ENCODE peak calls at places on chromosomes 12 and 14, in ten cellular contexts. S is IMR-90, Z is A549, J is ovary, I is heart left ventricle, G is HCT116, H is HepG2, Q is esophagus squamous epithelium, T is suprapubic skin, Y is transverse colon. V is an unnamed sample.

GRCh38 chr14:61601923-61602732 is 93.2 kb upstream of the HIF1A start:
- DNase-seq in S (no peak), Y (no peak), J (no peak), H (no peak), G (no peak), T (no peak), I (no peak), Z (no peak), Q (no peak), V (no peak)

GRCh38 chr12:86697916-86698315 is 441.7 kb upstream of the MGAT4C start:
- DNase-seq in J (no peak), T (no peak), Q (no peak), H (no peak), I (no peak), S (no peak), Z (no peak), Y (no peak), G (no peak), V (no peak)

GRCh38 chr12:106030210-106031175 is 108.3 kb downstream of the NUAK1 start:
- DNase-seq in T (no peak), G (no peak), Y (no peak), Z (peak), H (no peak), J (no peak), S (peak), Q (no peak), I (no peak), V (no peak)

GRCh38 chr14:80977103-80977728 is 21.8 kb downstream of the TSHR start:
- DNase-seq in Q (no peak), S (no peak), H (no peak), Y (no peak), T (no peak), Z (no peak), J (no peak), G (no peak), I (no peak), V (no peak)

GRCh38 chr14:102930138-102930752 is 7.8 kb downstream of the AMN start:
- DNase-seq in I (peak), G (no peak), H (no peak), Q (no peak), S (no peak), T (no peak), Z (no peak), J (no peak), Y (peak), V (no peak)

GRCh38 chr12:38772427-38772826 is 133.0 kb downstream of the CPNE8 start:
- DNase-seq in Q (no peak), Y (no peak), S (no peak), G (no peak), H (no peak), Z (no peak), J (no peak), I (no peak), T (no peak), V (no peak)

GRCh38 chr12:85468356-85469157 is 188.5 kb downstream of the ALX1 start:
- DNase-seq in I (no peak), G (peak), Y (peak), Q (no peak), S (peak), Z (peak), T (no peak), J (peak), H (peak), V (no peak)

GRCh38 chr12:96434107-96434506 is 33.9 kb upstream of the CDK17 start:
- DNase-seq in Q (no peak), J (no peak), I (no peak), Z (no peak), Y (peak), H (no peak), G (no peak), T (no peak), S (peak), V (no peak)

GRCh38 chr12:106655577-106655976 is 72.8 kb downstream of the RFX4 start:
- DNase-seq in Y (no peak), Q (no peak), Z (no peak), G (no peak), I (no peak), H (no peak), J (no peak), T (no peak), S (no peak), V (no peak)

GRCh38 chr12:76274699-76275098 is 73.5 kb downstream of the BBS10 start:
- DNase-seq in H (no peak), S (peak), I (no peak), T (no peak), Z (no peak), J (no peak), G (no peak), Y (no peak), Q (no peak), V (no peak)

GRCh38 chr12:19130224-19131019 is 889 bp downstream of the PLEKHA5 start:
- DNase-seq in T (peak), J (peak), S (no peak), G (no peak), Q (no peak), Y (peak), H (no peak), Z (peak), I (peak), V (peak)

GRCh38 chr12:6113691-6114475 is 10.6 kb downstream of the VWF start:
- DNase-seq in H (no peak), G (no peak), T (no peak), I (no peak), J (no peak), Q (no peak), Y (no peak), Z (no peak), S (no peak), V (no peak)

GRCh38 chr14:80587096-80587724 is 354.3 kb downstream of the CEP128 start:
- DNase-seq in J (no peak), H (peak), I (no peak), S (peak), T (no peak), Y (no peak), Z (no peak), Q (no peak), G (peak), V (no peak)

GRCh38 chr14:73457050-73457934 is 1.1 kb downstream of the NUMB start:
- DNase-seq in Y (no peak), S (peak), Q (no peak), G (no peak), T (peak), J (no peak), I (peak), Z (no peak), H (no peak), V (peak)

GRCh38 chr12:105355752-105356151 is 25.3 kb downstream of the C12orf75 start:
- DNase-seq in Y (no peak), Z (no peak), I (no peak), J (no peak), T (no peak), H (peak), Q (no peak), G (peak), S (peak), V (no peak)

GRCh38 chr14:75976838-75977237 is 5.0 kb downstream of the TGFB3 start:
- DNase-seq in H (no peak), Z (no peak), Q (no peak), S (no peak), I (no peak), Y (no peak), J (no peak), T (no peak), G (no peak), V (no peak)

GRCh38 chr14:63174760-63175191 is 29.5 kb upstream of the RHOJ start:
- DNase-seq in Q (no peak), Y (no peak), J (no peak), H (peak), T (no peak), G (peak), Z (peak), I (no peak), S (peak), V (no peak)

GRCh38 chr12:57592551-57593165 is 1.7 kb downstream of the PIP4K2C start:
- DNase-seq in Z (no peak), Q (no peak), J (no peak), G (no peak), H (no peak), T (no peak), I (no peak), S (peak), Y (no peak), V (no peak)

GRCh38 chr12:27177716-27178115 is 66.4 kb upstream of the STK38L start:
- DNase-seq in S (peak), I (no peak), T (no peak), Y (no peak), H (no peak), Z (no peak), Q (no peak), G (no peak), J (no peak), V (no peak)

GRCh38 chr14:90554341-90554740 is 157.5 kb downstream of the CALM1 start:
- DNase-seq in Q (no peak), H (no peak), I (peak), Y (no peak), J (no peak), S (no peak), T (no peak), G (no peak), Z (no peak), V (peak)

GRCh38 chr14:53894456-53894855 is 62.2 kb downstream of the BMP4 start:
- DNase-seq in J (no peak), G (no peak), Q (no peak), S (peak), T (no peak), Z (no peak), I (no peak), H (no peak), Y (no peak), V (no peak)

GRCh38 chr12:132373967-132374820 is 44.8 kb upstream of the GALNT9 start:
- DNase-seq in Z (no peak), T (peak), Y (no peak), I (peak), S (no peak), H (no peak), G (no peak), J (no peak), Q (no peak), V (peak)

GRCh38 chr14:100538566-100539318 is 48.5 kb downstream of the BEGAIN start:
- DNase-seq in I (peak), J (peak), Z (no peak), T (peak), G (no peak), Q (no peak), S (no peak), H (no peak), Y (peak), V (peak)

GRCh38 chr12:132259364-132259871 is 70.0 kb downstream of the GALNT9 start:
- DNase-seq in Z (no peak), S (no peak), H (no peak), Y (no peak), Q (no peak), G (no peak), T (no peak), J (no peak), I (no peak), V (no peak)

GRCh38 chr14:24978862-24979724 is 70.9 kb downstream of the STXBP6 start:
- DNase-seq in Y (no peak), G (no peak), J (no peak), S (peak), I (no peak), T (no peak), Q (no peak), H (peak), Z (no peak), V (no peak)

GRCh38 chr12:115383668-115384067 is 699.7 kb upstream of the TBX3 start:
- DNase-seq in T (peak), Q (no peak), Z (no peak), I (peak), H (no peak), Y (no peak), G (no peak), S (peak), J (no peak), V (no peak)

GRCh38 chr12:115398311-115398781 is 714.4 kb upstream of the TBX3 start:
- DNase-seq in S (no peak), I (no peak), Q (no peak), J (no peak), H (peak), G (no peak), T (no peak), Z (peak), Y (peak), V (no peak)

GRCh38 chr12:96248532-96248931 is 54.4 kb downstream of the ELK3 start:
- DNase-seq in Q (no peak), Z (no peak), T (no peak), H (no peak), G (no peak), J (no peak), Y (no peak), I (no peak), S (no peak), V (peak)

GRCh38 chr12:70052931-70053497 is 190.2 kb upstream of the CNOT2 start:
- DNase-seq in S (peak), Y (peak), H (peak), T (no peak), J (no peak), Z (peak), I (peak), Q (no peak), G (peak), V (no peak)

GRCh38 chr12:91400249-91400648 is 217.6 kb upstream of the DCN start:
- DNase-seq in Y (no peak), I (no peak), J (no peak), H (no peak), G (no peak), T (no peak), S (no peak), Q (no peak), Z (no peak), V (no peak)

GRCh38 chr12:109463776-109464175 is 13.3 kb downstream of the KCTD10 start:
- DNase-seq in I (no peak), Q (no peak), S (no peak), G (no peak), Y (no peak), H (no peak), Z (no peak), J (no peak), T (no peak), V (no peak)

GRCh38 chr14:68181395-68182326 is 362.1 kb downstream of the RAD51B start:
- DNase-seq in G (peak), H (peak), J (no peak), Z (no peak), Y (no peak), T (no peak), Q (no peak), S (peak), I (no peak), V (no peak)

GRCh38 chr12:63400746-63401145 is 249.7 kb upstream of the AVPR1A start:
- DNase-seq in Z (no peak), H (peak), Y (no peak), J (no peak), T (no peak), I (no peak), S (peak), Q (no peak), G (no peak), V (no peak)

GRCh38 chr12:132140918-132141841 is 2.9 kb downstream of the DDX51 start:
- DNase-seq in T (no peak), Q (no peak), Z (no peak), I (no peak), S (no peak), Y (no peak), J (peak), H (no peak), G (no peak), V (peak)

GRCh38 chr14:43803076-43803689 is 703.9 kb downstream of the FSCB start:
- DNase-seq in S (no peak), Y (no peak), Q (no peak), Z (no peak), H (no peak), J (no peak), I (no peak), G (no peak), T (no peak), V (no peak)

GRCh38 chr12:107537464-107538119 is 148.0 kb upstream of the PWP1 start:
- DNase-seq in Y (no peak), Q (no peak), G (no peak), I (no peak), S (no peak), Z (no peak), J (no peak), H (no peak), T (no peak), V (no peak)

GRCh38 chr14:92659765-92660561 is 88.5 kb downstream of the LGMN start:
- DNase-seq in I (peak), H (no peak), Q (no peak), S (no peak), Z (no peak), G (no peak), T (peak), Y (peak), J (no peak), V (no peak)

GRCh38 chr12:4121506-4122020 is 152.0 kb upstream of the CCND2 start:
- DNase-seq in Y (no peak), G (no peak), H (no peak), Q (no peak), Z (no peak), S (no peak), T (no peak), I (no peak), J (no peak), V (no peak)

GRCh38 chr12:45205165-45205825 is 10.6 kb upstream of the ANO6 start:
- DNase-seq in H (no peak), G (no peak), I (no peak), J (no peak), S (no peak), Q (no peak), T (no peak), Y (no peak), Z (no peak), V (no peak)
- H3K4me3 ChIP-seq in H (no peak), G (no peak), I (no peak), J (no peak), S (no peak), Q (no peak), T (no peak), Y (no peak), Z (no peak), V (no peak)

DNA sequence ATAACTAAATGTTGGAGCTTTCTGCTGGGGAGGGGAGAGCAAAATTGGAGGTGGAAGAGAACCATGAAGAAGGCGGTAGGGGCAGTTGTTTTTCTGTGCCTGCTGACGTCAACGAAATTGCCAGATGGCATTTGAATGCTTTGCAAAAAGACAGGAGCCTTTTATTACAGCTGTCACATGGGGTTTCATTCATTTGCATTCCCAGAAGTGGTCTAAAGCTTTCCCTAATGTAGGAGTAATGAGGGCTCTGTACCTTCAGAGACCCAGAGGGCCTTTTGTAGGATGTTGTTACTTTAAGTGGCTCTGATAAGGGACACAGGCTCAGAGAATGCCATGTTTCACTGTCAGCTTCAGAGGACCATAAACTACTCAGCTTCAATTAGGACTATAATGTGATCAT is 107.1 kb upstream of the SLCO1C1 start:
- DNase-seq in Y (no peak), S (no peak), G (no peak), I (peak), Q (no peak), T (no peak), J (no peak), Z (no peak), H (no peak), V (no peak)
- H3K27ac ChIP-seq in Y (no peak), S (no peak), G (no peak), I (peak), Q (no peak), T (no peak), J (no peak), Z (peak), H (no peak), V (no peak)

GRCh38 chr14:35401853-35402252 is 2.7 kb downstream of the NFKBIA start:
- DNase-seq in Y (no peak), T (no peak), H (no peak), J (peak), I (peak), S (peak), Z (no peak), G (no peak), Q (no peak), V (no peak)
- TF ChIP-seq POLR2A in Y (no peak), T (no peak), H (no peak), J (no peak), I (no peak), S (peak), Z (no peak), G (no peak), Q (no peak), V (peak)

GRCh38 chr14:39179042-39179441 is 4.0 kb downstream of the PNN start:
- DNase-seq in I (no peak), S (no peak), J (no peak), T (no peak), G (no peak), H (no peak), Z (no peak), Q (no peak), Y (no peak), V (no peak)

GRCh38 chr14:39176263-39177167 is 1.5 kb downstream of the PNN start:
- DNase-seq in Y (no peak), H (no peak), J (no peak), I (no peak), G (no peak), Z (no peak), S (no peak), Q (no peak), T (no peak), V (no peak)

GRCh38 chr14:39175445-39176262 is 600 bp downstream of the PNN start:
- DNase-seq in T (no peak), I (no peak), Z (peak), S (peak), H (peak), G (no peak), Y (no peak), J (no peak), Q (no peak), V (peak)

GRCh38 chr14:39174560-39175444 is at the start of gene PNN:
- DNase-seq in H (peak), G (peak), Y (peak), Q (peak), T (peak), J (peak), Z (peak), I (peak), S (peak), V (peak)

DNA sequence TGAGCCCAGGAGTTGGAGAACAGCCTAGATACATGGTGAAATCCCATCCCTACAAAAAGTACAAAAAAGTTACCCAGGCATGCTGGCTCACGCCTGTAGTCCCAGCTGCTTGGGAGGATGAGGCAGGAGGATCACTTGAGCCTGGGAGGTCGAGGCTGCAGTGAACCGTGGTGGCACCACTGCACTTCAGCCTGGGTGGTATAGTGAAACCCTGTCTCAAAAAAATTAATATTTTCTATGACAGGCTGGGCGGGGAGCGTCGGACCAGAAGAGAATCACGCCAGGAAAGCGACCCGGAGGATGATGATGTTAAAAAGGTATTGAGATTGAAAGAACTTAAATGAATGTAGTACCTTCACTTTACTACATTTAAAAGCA is 2.1 kb downstream of the PNN start:
- DNase-seq in G (no peak), J (no peak), T (no peak), S (no peak), Q (no peak), Y (no peak), I (no peak), Z (no peak), H (no peak), V (no peak)
- H3K4me3 ChIP-seq in G (no peak), J (no peak), T (no peak), S (no peak), Q (no peak), Y (no peak), I (no peak), Z (peak), H (peak), V (no peak)

DNA sequence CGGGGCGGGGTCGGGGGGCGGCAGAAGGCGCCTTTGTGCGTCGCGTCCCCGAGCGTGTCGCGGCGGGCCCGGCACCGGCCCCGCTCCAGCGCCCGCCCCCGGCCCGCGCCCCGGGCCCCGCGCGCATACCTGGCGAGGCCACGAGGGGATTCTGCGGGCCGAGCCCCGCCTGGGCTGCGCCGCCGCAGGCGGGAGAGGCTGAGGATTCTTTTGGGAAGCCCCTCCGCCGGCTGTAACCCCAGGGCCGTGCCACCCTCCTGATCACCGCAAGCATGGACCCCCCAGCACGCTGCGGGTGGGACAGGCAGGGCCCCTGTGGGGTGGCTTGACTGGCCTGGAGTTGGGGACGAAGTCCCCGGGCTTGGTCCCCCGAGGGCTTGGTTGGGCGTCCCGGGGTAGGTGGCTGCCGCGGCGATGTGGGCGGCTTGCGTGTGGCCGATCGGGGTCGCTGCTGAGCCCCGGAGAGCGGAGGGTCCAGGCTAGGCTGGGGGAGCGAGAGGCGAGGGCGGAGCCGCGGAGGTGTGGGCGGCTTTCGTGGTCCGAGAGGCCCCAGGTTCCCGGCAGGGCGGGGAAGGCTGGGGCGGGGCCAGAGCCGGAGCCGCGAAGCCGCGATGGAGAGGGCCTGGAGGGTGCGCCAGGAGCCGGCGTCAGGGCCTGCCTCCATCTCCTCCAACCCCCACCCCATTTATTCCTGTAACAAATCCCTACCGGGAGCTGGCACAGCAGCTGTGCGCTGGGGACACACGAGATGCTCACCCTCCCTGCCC is 28.4 kb upstream of the GPR132 start:
- DNase-seq in Y (peak), G (peak), Z (peak), J (peak), I (peak), S (peak), Q (no peak), H (peak), T (peak), V (peak)
- H3K27ac ChIP-seq in Y (peak), G (peak), Z (peak), J (peak), I (peak), S (peak), Q (peak), H (no peak), T (peak), V (peak)

GRCh38 chr12:124857921-124858461 is 5.7 kb downstream of the SCARB1 start:
- DNase-seq in T (no peak), Q (no peak), Z (no peak), G (no peak), H (no peak), S (no peak), Y (no peak), I (no peak), J (no peak), V (no peak)
- TF ChIP-seq POLR2A in T (no peak), Q (no peak), Z (no peak), G (no peak), H (no peak), S (no peak), Y (no peak), I (no peak), J (no peak), V (no peak)

GRCh38 chr12:104303538-104304151 is at the start of gene EID3:
- DNase-seq in T (peak), Y (peak), Q (peak), I (peak), H (no peak), G (no peak), J (peak), S (peak), Z (peak), V (peak)
- H3K4me3 ChIP-seq in T (peak), Y (no peak), Q (peak), I (peak), H (no peak), G (no peak), J (peak), S (peak), Z (peak), V (peak)

V was measured in spleen.